ENCODE peak calls at places on chromosomes 5 and 9, in five cellular contexts. J, H, W, X and C are unnamed samples. For H3K4me1, the result is how much of the 10 kb centered on the place peaks cover.

GRCh38 chr5:72364186-72364585 is 44.0 kb downstream of the PTCD2 start:
- DNase-seq in J (no peak), X (no peak), W (no peak), H (no peak), C (no peak)

GRCh38 chr5:64977779-64978178 is 209.0 kb downstream of the CWC27 start:
- DNase-seq in X (no peak), H (no peak), W (no peak), J (no peak), C (no peak)

GRCh38 chr5:1959911-1960581 is 77.3 kb upstream of the IRX4 start:
- DNase-seq in X (no peak), J (no peak), W (no peak), H (no peak), C (no peak)

GRCh38 chr9:126146254-126147145 is 180.1 kb upstream of the MVB12B start:
- DNase-seq in X (no peak), J (peak), W (peak), H (no peak), C (peak)

GRCh38 chr9:112271466-112272098 is 61.8 kb downstream of the PTBP3 start:
- DNase-seq in J (no peak), H (no peak), X (no peak), W (no peak), C (no peak)

GRCh38 chr5:115992848-115993350 is 30.6 kb downstream of the LVRN start:
- DNase-seq in J (no peak), H (no peak), W (no peak), X (no peak), C (no peak)

GRCh38 chr5:115349001-115349817 is 52.8 kb upstream of the CCDC112 start:
- DNase-seq in J (no peak), H (no peak), X (no peak), W (no peak), C (no peak)

GRCh38 chr5:10351199-10351881 is 2.2 kb upstream of the MARCHF6 start:
- DNase-seq in X (no peak), W (no peak), J (no peak), H (peak), C (no peak)

GRCh38 chr9:114246558-114246957 is 76.3 kb upstream of the ORM1 start:
- DNase-seq in W (no peak), H (no peak), X (no peak), J (no peak), C (no peak)

GRCh38 chr5:177403194-177403825 is 2.8 kb upstream of the PFN3 start:
- DNase-seq in J (peak), W (no peak), H (no peak), X (peak), C (peak)

GRCh38 chr5:1285883-1286291 is 9.0 kb downstream of the TERT start:
- DNase-seq in H (peak), J (no peak), W (no peak), X (no peak), C (no peak)

GRCh38 chr5:54547711-54548250 is 30.2 kb downstream of the SNX18 start:
- DNase-seq in W (no peak), H (peak), J (no peak), X (no peak), C (no peak)

GRCh38 chr9:115524467-115525059 is 406.6 kb upstream of the TNC start:
- DNase-seq in X (peak), J (no peak), W (peak), H (no peak), C (no peak)

GRCh38 chr9:93057024-93057702 is 1.3 kb upstream of the SUSD3 start:
- DNase-seq in X (no peak), W (no peak), H (no peak), J (no peak), C (no peak)

GRCh38 chr9:108956098-108956533 is 21.9 kb downstream of the ABITRAM start:
- DNase-seq in X (no peak), W (no peak), H (no peak), J (no peak), C (no peak)

GRCh38 chr9:73125651-73126050 is 26.0 kb upstream of the ANXA1 start:
- DNase-seq in H (no peak), J (no peak), W (no peak), X (no peak), C (no peak)

GRCh38 chr9:88653926-88654325 is 118.9 kb downstream of the NXNL2 start:
- DNase-seq in H (no peak), X (no peak), J (no peak), W (no peak), C (no peak)

GRCh38 chr5:74093501-74093993 is 467.6 kb downstream of the ARHGEF28 start:
- DNase-seq in J (no peak), H (no peak), X (no peak), W (no peak), C (no peak)

GRCh38 chr9:70411141-70411929 is 3.1 kb downstream of the KLF9 start:
- DNase-seq in W (no peak), X (peak), J (peak), H (peak), C (peak)

GRCh38 chr5:75616286-75616810 is 5.1 kb downstream of the ANKDD1B start:
- DNase-seq in J (no peak), W (no peak), H (no peak), X (no peak), C (no peak)

GRCh38 chr5:56735845-56736641 is 79.3 kb upstream of the MAP3K1 start:
- DNase-seq in J (peak), W (no peak), X (peak), H (no peak), C (no peak)

GRCh38 chr5:131786036-131786435 is 10.8 kb downstream of the FNIP1 start:
- DNase-seq in H (no peak), W (no peak), X (no peak), J (no peak), C (no peak)

GRCh38 chr5:175826980-175827379 is 44.4 kb upstream of the CPLX2 start:
- DNase-seq in H (no peak), X (no peak), J (no peak), W (peak), C (no peak)

GRCh38 chr9:133160742-133161541 is 2.8 kb downstream of the GBGT1 start:
- DNase-seq in H (peak), J (no peak), W (peak), X (peak), C (peak)

GRCh38 chr5:55773057-55773456 is 35.2 kb downstream of the DDX4 start:
- DNase-seq in H (no peak), J (no peak), X (no peak), W (no peak), C (no peak)

GRCh38 chr9:10434412-10434811 is 178.4 kb downstream of the PTPRD start:
- DNase-seq in J (no peak), W (no peak), X (no peak), H (no peak), C (no peak)

GRCh38 chr9:113461285-113461684 is 2.2 kb upstream of the RGS3 start:
- DNase-seq in J (no peak), X (no peak), W (no peak), H (no peak), C (no peak)

GRCh38 chr5:167244583-167244982 is 1046.9 kb upstream of the WWC1 start:
- DNase-seq in H (no peak), W (no peak), J (no peak), X (no peak), C (no peak)

GRCh38 chr9:114223564-114224246 is 68.4 kb downstream of the COL27A1 start:
- DNase-seq in W (no peak), X (no peak), J (no peak), H (no peak), C (no peak)

GRCh38 chr9:120715331-120715924 is 1.2 kb upstream of the MEGF9 start:
- DNase-seq in H (peak), X (no peak), W (no peak), J (no peak), C (no peak)

GRCh38 chr5:170265527-170265926 is 32.0 kb downstream of the LCP2 start:
- DNase-seq in H (no peak), J (no peak), W (no peak), X (no peak), C (no peak)

GRCh38 chr5:168753691-168754254 is 174.6 kb upstream of the PANK3 start:
- DNase-seq in J (no peak), X (no peak), W (no peak), H (peak), C (no peak)

GRCh38 chr5:132473019-132473531 is 17.5 kb downstream of the IRF1 start:
- DNase-seq in X (peak), H (peak), J (peak), W (peak), C (peak)

GRCh38 chr9:77678136-77678535 is 30.0 kb upstream of the GNA14 start:
- DNase-seq in X (no peak), W (no peak), J (no peak), H (no peak), C (no peak)

DNA sequence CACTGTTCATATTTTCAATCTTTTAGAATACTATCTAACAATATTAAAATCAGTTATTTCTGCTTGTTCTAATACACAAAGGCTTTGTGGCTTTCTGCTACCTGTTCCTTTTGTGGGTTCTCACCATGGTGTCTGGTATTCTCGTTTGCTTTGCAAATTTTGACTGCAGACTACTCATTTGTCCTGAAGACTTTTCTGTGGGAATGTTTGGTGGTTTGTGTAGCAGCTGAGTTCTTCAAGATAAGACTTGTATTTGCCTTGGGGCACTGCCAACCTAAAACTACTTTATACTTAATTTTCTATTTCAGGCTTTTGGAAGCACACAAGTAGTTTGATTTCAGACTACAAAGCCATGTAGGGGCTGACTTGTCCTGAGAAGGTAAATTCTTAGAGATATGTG is 11.1 kb downstream of the IL33 start:
- DNase-seq in W (no peak), J (no peak), X (no peak), H (no peak), C (no peak)
- H3K4me1 ChIP-seq in W (under half), J (under half), X (under half), H (under half), C (under half)

GRCh38 chr9:124815601-124816000 is 37.7 kb upstream of the WDR38 start:
- DNase-seq in H (no peak), J (no peak), X (no peak), W (no peak), C (no peak)

GRCh38 chr9:124818431-124819281 is 34.6 kb upstream of the WDR38 start:
- DNase-seq in H (no peak), W (peak), J (no peak), X (no peak), C (no peak)

GRCh38 chr9:124820606-124821246 is 32.5 kb upstream of the WDR38 start:
- DNase-seq in X (no peak), W (no peak), J (no peak), H (no peak), C (no peak)

DNA sequence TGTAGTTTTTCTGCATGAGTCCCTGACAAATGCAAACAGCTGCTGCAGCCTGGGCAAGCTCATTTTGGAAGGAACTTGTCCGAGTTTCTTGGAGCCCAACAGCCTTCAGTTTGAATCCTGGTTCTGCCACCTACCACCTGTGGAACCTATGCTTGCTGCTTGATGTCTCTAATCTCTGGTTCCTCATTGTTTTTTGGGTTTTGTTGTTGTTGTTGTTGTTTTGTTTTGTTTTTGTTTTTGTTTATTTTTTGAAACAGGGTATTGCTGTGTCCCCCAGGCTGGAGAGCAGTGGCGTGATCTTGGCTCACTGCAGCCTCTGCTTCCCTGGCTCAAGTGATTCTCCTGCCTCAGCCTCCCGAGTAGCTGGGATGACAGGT is 32.0 kb upstream of the WDR38 start:
- DNase-seq in X (no peak), H (no peak), W (no peak), J (no peak), C (no peak)
- H3K27ac ChIP-seq in X (no peak), H (no peak), W (no peak), J (no peak), C (no peak)

DNA sequence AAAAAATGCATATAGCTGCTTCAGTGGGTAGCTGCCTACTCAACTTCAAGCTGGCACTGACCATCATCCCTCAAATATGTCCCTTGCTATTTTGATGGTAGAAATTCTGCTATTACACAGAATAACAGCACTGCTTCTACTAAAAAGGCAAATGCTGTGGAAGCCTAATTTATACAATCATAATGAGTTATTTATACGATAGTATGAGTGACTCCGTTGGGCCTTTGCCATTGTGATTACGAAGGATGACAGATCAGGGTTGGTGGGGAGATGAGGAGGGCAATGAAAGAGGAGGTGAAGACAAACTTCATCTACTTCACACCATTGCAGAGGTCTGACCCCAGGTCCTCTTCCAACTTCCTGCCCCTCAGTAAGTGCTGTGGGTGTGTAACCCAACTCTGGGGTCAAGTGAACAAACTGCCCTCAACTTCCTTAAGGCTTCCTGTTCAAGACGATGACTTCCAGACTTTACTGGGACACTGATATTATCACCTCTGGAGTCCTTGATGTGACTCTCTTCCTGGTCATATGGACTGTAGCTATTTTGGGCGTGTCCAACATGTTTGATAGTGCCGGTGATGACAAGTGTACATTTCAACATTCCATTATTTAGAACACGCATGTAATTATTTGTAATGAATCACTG is 74.1 kb upstream of the RPS23 start:
- DNase-seq in X (no peak), H (no peak), J (no peak), W (no peak), C (no peak)
- H3K4me3 ChIP-seq in X (no peak), H (no peak), J (no peak), W (no peak), C (no peak)

GRCh38 chr9:134423166-134423565 is 96.9 kb downstream of the RXRA start:
- DNase-seq in J (no peak), W (no peak), H (no peak), X (no peak), C (no peak)
- H3K4me1 ChIP-seq in J (under half), W (under half), H (under half), X (under half), C (under half)

DNA sequence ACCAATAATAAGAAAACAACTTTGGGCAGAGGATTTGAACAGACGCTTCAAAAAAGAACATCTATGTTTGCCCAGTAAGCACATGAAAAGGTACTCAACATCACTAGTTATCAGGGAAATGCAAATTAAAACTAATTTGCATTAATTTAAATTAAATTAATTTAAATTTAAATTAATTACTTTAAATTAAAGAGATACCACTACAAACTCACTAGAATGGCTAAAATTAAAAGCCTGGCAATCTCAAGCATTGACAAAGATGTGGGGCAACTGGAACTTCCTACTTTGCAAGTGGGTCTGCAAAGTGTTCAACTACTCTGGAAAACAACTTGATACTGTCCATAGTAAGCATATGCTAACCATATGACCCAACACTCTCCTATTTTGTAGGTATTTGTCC is 32.1 kb upstream of the ELL2 start:
- DNase-seq in H (no peak), W (no peak), J (no peak), X (no peak), C (no peak)
- H3K27ac ChIP-seq in H (no peak), W (no peak), J (no peak), X (no peak), C (no peak)

GRCh38 chr5:142287096-142287972 is 37.5 kb downstream of the SPRY4 start:
- DNase-seq in X (no peak), W (no peak), H (no peak), J (no peak), C (no peak)

GRCh38 chr5:142287973-142288313 is 36.9 kb downstream of the SPRY4 start:
- DNase-seq in J (no peak), H (no peak), X (no peak), W (no peak), C (no peak)

GRCh38 chr5:142290574-142291299 is 34.1 kb downstream of the SPRY4 start:
- DNase-seq in W (peak), J (no peak), H (no peak), X (no peak), C (no peak)

GRCh38 chr5:142292249-142292648 is 32.6 kb downstream of the SPRY4 start:
- DNase-seq in J (no peak), X (no peak), H (no peak), W (no peak), C (no peak)

DNA sequence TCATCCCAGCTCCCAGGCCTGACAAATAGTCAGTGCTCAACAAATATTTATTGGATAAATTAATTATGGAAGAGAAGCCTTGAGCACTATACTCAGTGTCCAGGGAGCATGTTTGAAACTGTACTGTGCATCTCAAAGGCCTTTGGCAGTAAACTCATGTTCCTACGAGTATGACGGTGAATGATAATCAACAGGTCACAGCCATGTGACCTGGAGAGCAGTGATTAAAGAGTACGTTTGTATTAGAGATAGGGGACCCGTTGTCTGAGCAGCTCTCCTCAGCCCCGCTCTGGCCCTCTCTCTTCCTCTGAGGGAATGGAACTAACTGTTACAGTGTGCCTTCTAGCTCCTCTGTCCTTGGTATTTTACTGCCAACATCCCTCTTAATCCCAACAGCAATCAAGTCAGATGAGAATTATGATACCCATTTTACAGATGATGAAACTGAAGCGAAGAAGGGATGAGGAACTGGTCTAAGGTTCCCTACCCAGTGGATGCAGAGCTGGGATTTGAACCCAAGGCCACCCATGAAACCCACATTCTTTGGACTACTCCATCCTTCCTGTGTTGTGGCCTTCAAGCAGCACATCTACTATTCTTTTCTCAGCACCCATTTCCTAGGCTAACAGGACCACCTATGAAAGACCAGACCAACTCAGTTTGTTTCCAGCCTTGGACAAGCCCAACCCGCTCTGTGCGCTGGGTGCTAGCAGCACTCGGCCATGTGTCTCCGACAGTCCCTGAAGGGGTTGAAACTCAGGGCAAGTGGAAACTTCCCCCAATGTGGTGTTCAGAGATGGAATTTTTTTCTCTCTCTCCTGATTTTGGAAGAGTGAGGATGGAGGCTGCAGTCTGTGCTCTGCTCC is 34.9 kb downstream of the SPRY4 start:
- DNase-seq in J (no peak), H (no peak), W (no peak), X (no peak), C (no peak)
- H3K4me3 ChIP-seq in J (no peak), H (no peak), W (no peak), X (no peak), C (no peak)

GRCh38 chr9:136745389-136746218 is 2.7 kb downstream of the LCN6 start:
- DNase-seq in X (no peak), J (no peak), W (no peak), H (peak), C (no peak)
- H3K4me1 ChIP-seq in X (under half), J (under half), W (under half), H (under half), C (under half)

GRCh38 chr9:128125575-128126354 is 1.8 kb downstream of the PTGES2 start:
- DNase-seq in X (no peak), J (no peak), W (no peak), H (no peak), C (no peak)
- H3K27ac ChIP-seq in X (no peak), J (peak), W (peak), H (no peak), C (peak)